ENCODE peak calls at places on chromosomes 13 and 19, in five cellular contexts. Y, W, F, D and U are unnamed samples.
A peak's percentile ranks its signal among the peaks of the same experiment; 100 is the strongest.

GRCh38 chr13:33388254-33388998 is 102.9 kb upstream of the STARD13 start:
- DNase-seq in Y (peak; percentile 34), W (no peak), F (no peak), D (no peak), U (no peak)

GRCh38 chr13:51780099-51780498 is 23.9 kb downstream of the DHRS12 start:
- DNase-seq in Y (no peak), W (no peak), F (no peak), D (no peak), U (no peak)

GRCh38 chr13:36297259-36297599 is 385 bp downstream of the CCDC169 start:
- DNase-seq in Y (no peak), W (no peak), F (peak; percentile 39), D (peak; percentile 20), U (no peak)

GRCh38 chr13:28744091-28744536 is 25.3 kb upstream of the SLC46A3 start:
- DNase-seq in Y (no peak), W (no peak), F (no peak), D (no peak), U (no peak)

GRCh38 chr13:76556632-76557031 is 329.6 kb downstream of the KCTD12 start:
- DNase-seq in Y (no peak), W (no peak), F (no peak), D (no peak), U (no peak)

GRCh38 chr19:4140237-4140711 is 13.2 kb upstream of the CREB3L3 start:
- DNase-seq in Y (no peak), W (no peak), F (peak; percentile 31), D (no peak), U (no peak)

GRCh38 chr19:17549088-17549740 is 6.2 kb upstream of the COLGALT1 start:
- DNase-seq in Y (no peak), W (no peak), F (no peak), D (no peak), U (no peak)

GRCh38 chr19:49119411-49120324 is at the start of gene PPFIA3:
- DNase-seq in Y (peak; percentile 77), W (no peak), F (peak; percentile 61), D (peak; percentile 66), U (peak; percentile 77)

GRCh38 chr13:107124129-107124718 is 556.3 kb upstream of the ARGLU1 start:
- DNase-seq in Y (no peak), W (no peak), F (no peak), D (no peak), U (no peak)

GRCh38 chr19:2548966-2549365 is 73.0 kb downstream of the GADD45B start:
- DNase-seq in Y (no peak), W (no peak), F (no peak), D (no peak), U (no peak)

GRCh38 chr13:107819071-107819470 is 396.3 kb downstream of the LIG4 start:
- DNase-seq in Y (no peak), W (no peak), F (no peak), D (no peak), U (no peak)

GRCh38 chr13:56869671-56870070 is 271.0 kb upstream of the PRR20A start:
- DNase-seq in Y (no peak), W (no peak), F (no peak), D (no peak), U (no peak)

GRCh38 chr19:48549380-48549779 is 2.6 kb upstream of the SULT2B1 start:
- DNase-seq in Y (no peak), W (no peak), F (no peak), D (no peak), U (no peak)

GRCh38 chr19:48489608-48490216 is 20.5 kb downstream of the CYTH2 start:
- DNase-seq in Y (peak; percentile 87), W (no peak), F (peak; percentile 61), D (peak; percentile 72), U (peak; percentile 82)

GRCh38 chr13:83220241-83220640 is 662.0 kb downstream of the SLITRK1 start:
- DNase-seq in Y (no peak), W (no peak), F (no peak), D (no peak), U (no peak)

GRCh38 chr13:72163671-72164070 is 296.7 kb upstream of the DACH1 start:
- DNase-seq in Y (no peak), W (no peak), F (no peak), D (no peak), U (no peak)

GRCh38 chr13:32495429-32495828 is 43.2 kb downstream of the N4BP2L2 start:
- DNase-seq in Y (no peak), W (no peak), F (no peak), D (no peak), U (no peak)

GRCh38 chr13:42696191-42696590 is 85.2 kb upstream of the FAM216B start:
- DNase-seq in Y (no peak), W (no peak), F (no peak), D (no peak), U (no peak)

DNA sequence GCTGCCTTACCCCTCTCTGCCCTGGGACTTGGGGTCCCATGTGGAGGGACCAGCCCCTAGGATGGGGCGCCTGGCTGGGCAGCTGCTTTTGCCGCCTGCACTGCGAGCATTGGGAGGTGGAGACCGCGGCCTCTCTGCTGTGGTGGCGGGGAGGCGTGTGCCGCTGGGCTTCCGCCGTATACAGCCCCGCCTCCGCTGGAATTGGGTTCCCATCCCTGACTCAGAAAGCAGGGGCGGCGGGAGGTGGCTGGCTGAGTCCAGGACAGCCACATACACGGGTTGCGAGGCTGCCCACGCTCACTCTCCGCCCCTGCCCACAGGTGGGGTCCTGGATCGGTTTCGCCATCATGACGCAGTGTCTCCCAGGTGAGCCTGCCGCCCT is 6.6 kb downstream of the NDUFB7 start:
- DNase-seq in Y (no peak), W (no peak), F (no peak), D (no peak), U (no peak)
- TF ChIP-seq POLR2A in Y (no peak), W (no peak), F (no peak), D (no peak), U (no peak)

DNA sequence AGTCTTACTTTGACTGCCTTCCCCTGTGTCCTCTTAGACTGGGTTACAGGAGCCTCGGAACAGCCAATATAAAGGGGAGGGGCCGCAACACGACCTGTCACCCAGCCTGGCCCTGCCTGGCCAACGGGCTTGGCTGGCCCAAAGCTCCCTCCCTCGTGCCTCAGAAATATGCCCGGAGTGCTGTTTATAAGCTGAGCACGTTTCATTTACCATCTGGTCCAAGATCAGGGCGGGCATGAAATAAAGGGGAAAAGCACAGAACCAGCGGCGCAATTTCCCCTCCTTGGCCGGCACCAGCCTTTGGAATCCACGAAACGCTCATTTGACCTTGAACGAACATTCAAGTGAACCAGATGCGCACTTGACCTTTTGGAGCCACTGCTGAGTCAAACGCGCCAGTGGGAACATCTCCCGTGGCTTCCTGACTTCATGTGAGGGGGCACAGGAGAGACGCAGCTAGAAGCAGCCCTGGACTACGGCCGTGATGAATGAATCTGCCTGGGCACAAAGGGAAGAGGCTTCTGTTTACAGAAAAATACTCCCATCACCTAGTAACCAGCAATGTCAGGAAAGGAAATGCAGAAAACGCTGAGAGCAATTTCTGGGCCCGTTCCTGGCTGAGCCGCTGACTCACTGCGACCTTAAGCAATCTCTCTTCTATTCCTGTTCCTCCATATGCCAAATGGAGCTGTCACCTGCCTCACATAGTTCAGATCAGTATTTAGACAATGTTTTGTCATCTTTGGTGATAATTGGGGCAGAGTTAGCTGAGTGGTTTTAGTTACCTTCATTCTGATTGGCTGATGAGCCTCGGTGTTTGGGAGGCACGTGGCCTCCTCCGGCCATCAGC is 53.3 kb downstream of the RFX2 start:
- DNase-seq in Y (peak; percentile 47), W (peak; percentile 94), F (peak; percentile 66), D (peak; percentile 92), U (peak; percentile 65)
- TF ChIP-seq POLR2A in Y (no peak), W (no peak), F (no peak), D (peak; percentile 79), U (no peak)

GRCh38 chr19:40190891-40191835 is at the start of gene MAP3K10:
- DNase-seq in Y (peak; percentile 72), W (peak; percentile 86), F (peak; percentile 51), D (peak; percentile 74), U (peak; percentile 85)
- TF ChIP-seq POLR2A in Y (no peak), W (no peak), F (peak; percentile 3), D (no peak), U (peak; percentile 47)

GRCh38 chr19:47274071-47274890 is at the start of gene INAFM1:
- DNase-seq in Y (peak; percentile 99), W (peak; percentile 99), F (peak; percentile 99), D (peak; percentile 99), U (peak; percentile 100)
- TF ChIP-seq POLR2A in Y (no peak), W (no peak), F (peak; percentile 79), D (peak; percentile 61), U (no peak)

GRCh38 chr19:1012334-1012733 is 8.6 kb downstream of the TMEM259 start:
- DNase-seq in Y (no peak), W (no peak), F (no peak), D (no peak), U (no peak)

GRCh38 chr19:1014161-1015060 is 6.5 kb downstream of the TMEM259 start:
- DNase-seq in Y (no peak), W (no peak), F (no peak), D (no peak), U (no peak)

GRCh38 chr19:1011831-1012333 is 9.0 kb downstream of the TMEM259 start:
- DNase-seq in Y (no peak), W (no peak), F (no peak), D (no peak), U (peak; percentile 19)

GRCh38 chr19:1015061-1015781 is 5.7 kb downstream of the TMEM259 start:
- DNase-seq in Y (no peak), W (no peak), F (no peak), D (no peak), U (peak; percentile 19)

DNA sequence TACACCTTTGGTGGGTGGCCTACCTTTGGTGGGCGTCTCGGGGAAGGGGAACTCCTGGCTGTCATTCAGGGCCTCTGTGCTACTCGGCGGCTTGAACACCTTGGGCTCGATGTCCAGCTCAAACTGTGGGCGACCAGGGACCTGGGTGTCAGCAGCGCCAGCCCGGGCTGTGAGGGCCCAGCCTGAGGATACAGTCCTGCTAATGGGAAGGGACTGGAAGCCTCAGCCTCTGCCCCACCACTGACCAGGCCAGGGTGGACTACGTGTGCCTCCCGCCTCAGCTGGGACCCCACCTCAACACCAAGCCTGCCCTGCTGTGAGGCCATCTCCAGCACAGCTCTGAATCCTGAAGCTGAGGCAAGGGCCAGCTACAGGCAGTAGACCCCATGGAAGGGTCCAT is 7.7 kb downstream of the TMEM259 start:
- DNase-seq in Y (no peak), W (no peak), F (no peak), D (no peak), U (no peak)
- TF ChIP-seq POLR2A in Y (no peak), W (no peak), F (no peak), D (no peak), U (no peak)

GRCh38 chr19:51440846-51441409 is 17.3 kb downstream of the SIGLEC8 start:
- DNase-seq in Y (no peak), W (no peak), F (no peak), D (no peak), U (no peak)
- TF ChIP-seq POLR2A in Y (no peak), W (no peak), F (no peak), D (no peak), U (no peak)

GRCh38 chr19:15378529-15379082 is 981 bp downstream of the AKAP8 start:
- DNase-seq in Y (peak; percentile 59), W (peak; percentile 74), F (peak; percentile 45), D (no peak), U (peak; percentile 58)
- TF ChIP-seq POLR2A in Y (no peak), W (no peak), F (no peak), D (no peak), U (no peak)

DNA sequence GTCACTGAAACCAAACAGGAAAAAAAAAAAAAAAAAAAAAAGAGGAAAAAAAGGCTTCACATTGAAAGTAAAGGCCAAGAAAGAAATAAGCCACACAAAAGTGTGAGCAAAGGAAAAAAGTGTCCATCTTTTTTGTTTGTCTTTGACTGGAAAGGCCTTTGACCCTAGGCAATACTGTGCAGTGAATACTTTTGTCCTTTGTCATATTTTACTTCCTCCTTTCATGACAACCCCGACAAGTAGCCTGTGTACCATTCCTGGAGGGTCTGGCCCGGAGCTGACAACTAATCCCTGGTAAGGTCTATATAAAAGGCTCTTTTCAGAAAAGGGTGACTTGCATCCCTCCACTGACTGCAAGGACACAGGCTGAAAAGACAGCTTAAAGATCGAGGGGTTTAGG is 12.9 kb upstream of the MICU2 start:
- DNase-seq in Y (no peak), W (no peak), F (no peak), D (no peak), U (no peak)
- TF ChIP-seq POLR2A in Y (no peak), W (no peak), F (no peak), D (no peak), U (no peak)